ENCODE peak calls at places on chromosomes 6 and 20, in eight cellular contexts. D is OCI-M1; J is ELF-1; R is choroid plexus epithelial cell; V is endothelial cell; L is putamen; N is anterior cingulate cortex; E is effector memory CD4-positive, alpha-beta T cell. P is an unnamed sample.

GRCh38 chr20:58143531-58143930 is 84.9 kb downstream of the ANKRD60 start:
- DNase-seq in D (no peak), J (no peak), R (no peak), V (no peak), L (no peak), N (no peak), E (no peak), P (no peak)

GRCh38 chr20:14235355-14235754 is 102.1 kb downstream of the FLRT3 start:
- DNase-seq in D (no peak), J (no peak), R (peak; percentile 86), V (no peak), L (peak; percentile 53), N (no peak), E (no peak), P (no peak)

GRCh38 chr6:111711476-111711875 is 105.8 kb upstream of the TRAF3IP2 start:
- DNase-seq in D (no peak), J (no peak), R (no peak), V (peak; percentile 11), L (peak; percentile 79), N (peak; percentile 34), E (no peak), P (peak; percentile 33)

GRCh38 chr20:5191829-5192569 is 65.2 kb downstream of the CDS2 start:
- DNase-seq in D (peak; percentile 83), J (peak; percentile 39), R (peak; percentile 91), V (peak; percentile 25), L (peak; percentile 83), N (peak; percentile 21), E (no peak), P (peak; percentile 70)

GRCh38 chr6:133806358-133806757 is 82.6 kb upstream of the TCF21 start:
- DNase-seq in D (peak; percentile 12), J (no peak), R (peak; percentile 35), V (no peak), L (no peak), N (no peak), E (no peak), P (no peak)

GRCh38 chr20:41249371-41249770 is 68.2 kb downstream of the ZHX3 start:
- DNase-seq in D (no peak), J (peak; percentile 6), R (peak; percentile 96), V (no peak), L (peak; percentile 56), N (peak; percentile 13), E (no peak), P (no peak)

GRCh38 chr20:54062812-54063280 is 7.5 kb downstream of the BCAS1 start:
- DNase-seq in D (peak; percentile 69), J (no peak), R (peak; percentile 67), V (no peak), L (peak; percentile 70), N (peak; percentile 2), E (no peak), P (no peak)

GRCh38 chr6:127938701-127939100 is 37.8 kb upstream of the THEMIS start:
- DNase-seq in D (peak; percentile 80), J (no peak), R (peak; percentile 66), V (no peak), L (no peak), N (no peak), E (no peak), P (no peak)

GRCh38 chr6:33147807-33148666 is 44.2 kb downstream of the COL11A2 start:
- DNase-seq in D (peak; percentile 68), J (no peak), R (peak; percentile 76), V (no peak), L (no peak), N (no peak), E (no peak), P (peak; percentile 12)

GRCh38 chr20:56949318-56949717 is 317.1 kb downstream of the BMP7 start:
- DNase-seq in D (no peak), J (peak; percentile 74), R (no peak), V (no peak), L (no peak), N (no peak), E (no peak), P (no peak)